ENCODE peak calls at places on chromosomes 4 and X, in seven cellular contexts. V is transverse colon, P is SK-N-SH, Z is tibial nerve, K is K562, W is H1, J is suprapubic skin. X is an unnamed sample. For H3K36me3, the result is how much of the 10 kb centered on the place peaks cover.

GRCh38 chr4:3416270-3416669 is 25.5 kb upstream of the HGFAC start:
- DNase-seq in V (no peak), P (no peak), Z (peak), K (no peak), W (no peak), J (peak), X (no peak)

GRCh38 chr4:169383724-169384123 is 113.0 kb upstream of the SH3RF1 start:
- DNase-seq in V (no peak), P (no peak), Z (no peak), K (no peak), W (no peak), J (no peak), X (no peak)

GRCh38 chr4:127580300-127580699 is 52.5 kb upstream of the INTU start:
- DNase-seq in V (no peak), P (no peak), Z (no peak), K (no peak), W (no peak), J (no peak), X (no peak)

GRCh38 chr4:61889117-61889516 is 689.0 kb downstream of the ADGRL3 start:
- DNase-seq in V (no peak), P (no peak), Z (no peak), K (no peak), W (no peak), J (no peak), X (no peak)

GRCh38 chrX:13488706-13489105 is 80.7 kb upstream of the EGFL6 start:
- DNase-seq in V (no peak), P (no peak), Z (no peak), K (no peak), W (no peak), J (no peak), X (no peak)

GRCh38 chrX:138886769-138887168 is 175.3 kb upstream of the FGF13 start:
- DNase-seq in V (no peak), P (no peak), Z (no peak), K (no peak), W (no peak), J (no peak), X (no peak)

GRCh38 chrX:72121381-72121780 is 10.3 kb downstream of the RTL5 start:
- DNase-seq in V (peak), P (no peak), Z (peak), K (no peak), W (no peak), J (no peak), X (no peak)

GRCh38 chr4:81504685-81505598 is 33.2 kb upstream of the RASGEF1B start:
- DNase-seq in V (peak), P (no peak), Z (peak), K (peak), W (no peak), J (peak), X (peak)

GRCh38 chr4:31548823-31549222 is 828.7 kb downstream of the PCDH7 start:
- DNase-seq in V (no peak), P (no peak), Z (no peak), K (no peak), W (no peak), J (no peak), X (no peak)

GRCh38 chrX:72498782-72499181 is 73.9 kb downstream of the HDAC8 start:
- DNase-seq in V (no peak), P (no peak), Z (no peak), K (peak), W (no peak), J (no peak), X (no peak)

GRCh38 chr4:118033148-118034060 is 882 bp upstream of the NDST3 start:
- DNase-seq in V (peak), P (peak), Z (no peak), K (no peak), W (peak), J (no peak), X (no peak)

GRCh38 chr4:173415885-173416658 is 17.2 kb upstream of the SCRG1 start:
- DNase-seq in V (peak), P (peak), Z (peak), K (no peak), W (no peak), J (peak), X (no peak)

GRCh38 chrX:118745570-118745969 is 18.2 kb downstream of the IL13RA1 start:
- DNase-seq in V (no peak), P (no peak), Z (no peak), K (no peak), W (no peak), J (no peak), X (no peak)

GRCh38 chrX:40513012-40513411 is 67.8 kb upstream of the ATP6AP2 start:
- DNase-seq in V (no peak), P (no peak), Z (no peak), K (no peak), W (no peak), J (no peak), X (no peak)

GRCh38 chrX:108245462-108245861 is 153.9 kb downstream of the ATG4A start:
- DNase-seq in V (no peak), P (no peak), Z (no peak), K (no peak), W (no peak), J (no peak), X (no peak)

GRCh38 chr4:136103616-136104015 is 1428.7 kb downstream of the PCDH18 start:
- DNase-seq in V (no peak), P (no peak), Z (no peak), K (no peak), W (no peak), J (no peak), X (no peak)

GRCh38 chr4:129092636-129093172 is 635 bp downstream of the SCLT1 start:
- DNase-seq in V (no peak), P (no peak), Z (no peak), K (peak), W (no peak), J (no peak), X (no peak)

GRCh38 chr4:40621592-40622512 is 7.8 kb downstream of the RBM47 start:
- DNase-seq in V (peak), P (no peak), Z (peak), K (peak), W (no peak), J (peak), X (no peak)
- TF ChIP-seq EP300 in V (no peak), P (no peak), Z (peak), K (peak), W (no peak), J (no peak), X (no peak)

GRCh38 chrX:154358829-154359228 is 15.6 kb downstream of the FLNA start:
- DNase-seq in V (no peak), P (no peak), Z (no peak), K (no peak), W (no peak), J (no peak), X (no peak)
- H3K36me3 ChIP-seq in V (under half), P (half or more), Z (half or more), K (half or more), W (half or more), J (half or more), X (half or more)

GRCh38 chrX:49043220-49043986 is at the start of gene TFE3:
- DNase-seq in V (peak), P (peak), Z (peak), K (peak), W (peak), J (peak), X (peak)
- TF ChIP-seq EP300 in V (no peak), P (no peak), Z (peak), K (peak), W (no peak), J (no peak), X (no peak)

GRCh38 chrX:53544936-53545335 is 110.8 kb upstream of the HSD17B10 start:
- DNase-seq in V (no peak), P (no peak), Z (no peak), K (no peak), W (no peak), J (no peak), X (no peak)
- H3K36me3 ChIP-seq in V (under half), P (half or more), Z (half or more), K (half or more), W (half or more), J (half or more), X (half or more)

DNA sequence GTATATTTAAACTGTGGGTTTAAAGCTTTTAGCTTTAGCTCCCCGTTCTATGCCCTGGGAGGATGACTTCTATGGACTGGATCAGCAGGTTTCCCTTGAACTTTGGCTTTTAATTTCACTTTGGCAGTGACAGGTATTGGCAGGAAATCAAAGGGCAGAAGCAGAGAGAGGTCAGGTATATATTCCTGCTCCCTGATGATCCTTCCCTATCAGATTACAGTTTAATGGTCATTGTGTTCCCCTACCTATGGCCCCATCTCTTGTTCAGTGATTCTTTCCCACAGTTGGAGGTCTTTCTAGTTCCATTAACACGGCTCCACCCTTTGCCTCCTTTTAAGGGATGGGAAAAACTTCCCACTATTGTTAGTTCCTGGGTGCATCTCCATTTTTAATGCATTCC is 107.8 kb upstream of the TMEM47 start:
- DNase-seq in V (no peak), P (no peak), Z (no peak), K (no peak), W (no peak), J (no peak), X (no peak)
- TF ChIP-seq EP300 in V (no peak), P (no peak), Z (no peak), K (no peak), W (no peak), J (no peak), X (no peak)

DNA sequence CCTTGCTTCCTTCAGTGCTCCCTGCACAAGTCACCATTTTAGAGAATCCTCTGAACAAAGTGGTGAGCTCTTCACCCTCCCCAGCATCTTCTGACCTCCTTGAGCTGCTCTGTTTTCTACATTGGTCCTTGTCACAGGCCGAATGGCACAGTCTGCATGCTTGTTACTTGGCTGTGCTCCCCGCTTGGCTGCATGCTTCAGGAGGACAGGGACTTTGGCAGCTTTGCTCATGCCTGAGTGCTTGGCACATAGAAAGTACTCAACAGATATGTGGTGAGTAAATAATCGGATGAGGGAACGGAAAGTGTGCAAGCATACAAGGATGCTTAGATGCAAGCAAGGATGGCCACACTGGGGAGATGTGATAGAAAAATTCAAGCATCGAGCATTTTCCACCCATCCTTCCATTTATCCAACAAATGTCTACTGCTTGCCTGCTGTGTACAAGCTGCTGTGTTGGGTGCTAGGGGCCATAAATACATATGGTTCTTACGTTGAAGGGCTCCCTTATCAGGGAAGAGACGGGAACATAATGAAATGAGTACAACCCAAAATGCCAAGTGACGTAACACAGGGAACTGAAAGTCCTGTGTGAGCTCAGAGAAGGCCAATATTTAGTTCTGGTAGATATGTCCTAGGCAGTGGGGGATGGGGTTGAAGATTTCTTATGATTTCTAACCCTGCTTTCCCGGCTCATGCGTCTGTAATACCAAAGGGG is 31.2 kb downstream of the SLC2A9 start:
- DNase-seq in V (no peak), P (no peak), Z (no peak), K (no peak), W (no peak), J (no peak), X (peak)
- H3K36me3 ChIP-seq in V (under half), P (under half), Z (under half), K (under half), W (under half), J (under half), X (under half)

GRCh38 chr4:174604198-174604597 is 81.9 kb upstream of the HPGD start:
- DNase-seq in V (no peak), P (no peak), Z (no peak), K (peak), W (no peak), J (no peak), X (no peak)

GRCh38 chr4:174596513-174596912 is 74.2 kb upstream of the HPGD start:
- DNase-seq in V (no peak), P (no peak), Z (no peak), K (no peak), W (no peak), J (no peak), X (no peak)

GRCh38 chr4:174595141-174595929 is 73.0 kb upstream of the HPGD start:
- DNase-seq in V (no peak), P (no peak), Z (no peak), K (no peak), W (no peak), J (no peak), X (no peak)

GRCh38 chr4:174600391-174600790 is 78.1 kb upstream of the HPGD start:
- DNase-seq in V (no peak), P (no peak), Z (no peak), K (no peak), W (no peak), J (no peak), X (no peak)

DNA sequence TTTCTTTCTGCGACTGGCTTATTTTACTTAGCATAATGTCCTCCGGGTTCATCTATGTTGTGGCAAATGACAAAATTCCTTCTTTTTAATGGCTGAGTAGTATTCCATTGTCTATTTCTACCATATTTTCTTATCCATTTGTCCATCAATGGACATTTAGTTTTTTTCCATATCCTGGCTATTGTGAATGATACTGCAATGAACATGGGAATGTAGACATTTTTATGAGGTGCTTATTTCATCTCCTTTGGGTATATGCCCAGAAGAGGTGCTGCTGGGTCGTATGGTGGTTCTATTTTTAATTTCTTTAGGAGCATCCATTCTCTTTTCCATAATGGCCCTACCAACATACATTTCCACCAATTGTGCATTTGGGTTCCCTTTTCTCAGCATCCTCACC is 76.5 kb upstream of the HPGD start:
- DNase-seq in V (no peak), P (no peak), Z (no peak), K (no peak), W (no peak), J (no peak), X (no peak)
- TF ChIP-seq EP300 in V (no peak), P (no peak), Z (no peak), K (no peak), W (no peak), J (no peak), X (no peak)

GRCh38 chr4:75499900-75500299 is 14.3 kb downstream of the RCHY1 start:
- DNase-seq in V (no peak), P (no peak), Z (no peak), K (no peak), W (no peak), J (no peak), X (no peak)
- H3K36me3 ChIP-seq in V (under half), P (under half), Z (half or more), K (half or more), W (under half), J (under half), X (under half)

DNA sequence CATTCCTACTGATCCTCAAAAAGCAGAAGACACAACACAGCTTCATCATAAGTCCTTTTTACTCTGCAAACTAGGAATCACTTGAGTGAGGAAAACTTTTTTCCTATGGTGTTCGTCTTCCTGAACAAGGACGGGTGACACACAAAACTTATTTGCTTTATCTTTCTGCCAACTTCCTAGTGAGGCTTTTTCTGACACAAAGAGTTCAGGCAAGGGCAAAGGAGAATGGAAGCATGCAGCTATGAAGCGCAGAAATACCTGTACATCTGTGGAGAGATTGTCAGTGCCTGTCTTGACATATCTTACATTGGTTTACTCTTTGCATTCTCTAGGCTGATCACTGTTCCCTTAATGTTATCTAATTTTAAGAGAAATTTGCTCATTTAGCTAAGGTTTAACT is 548.0 kb upstream of the IGFBP7 start:
- DNase-seq in V (no peak), P (no peak), Z (no peak), K (no peak), W (no peak), J (no peak), X (peak)
- TF ChIP-seq EP300 in V (no peak), P (no peak), Z (no peak), K (no peak), W (no peak), J (no peak), X (no peak)

X was measured in esophagus muscularis mucosa.